ENCODE peak calls at places on chromosomes 2 and 18, in five cellular contexts. One of them, this sample, is unnamed.

GRCh38 chr2:191051825-191052778 is 38.1 kb upstream of the STAT1 start:
- DNase-seq in T-helper 9 cell: no peak
- DNase-seq in GM18507: peak
- DNase-seq in stimulated activated CD4-positive, alpha-beta T cell treated with anti-CD3 and anti-CD28 coated beads, Interleukin-4, amount 100 ng/mL, for 4 hours: no peak
- DNase-seq in fibroblast of pulmonary artery: peak
- DNase-seq in this sample: peak

GRCh38 chr2:21395366-21395765 is 271.6 kb downstream of the TDRD15 start:
- DNase-seq in fibroblast of pulmonary artery: no peak
- DNase-seq in stimulated activated CD4-positive, alpha-beta T cell treated with anti-CD3 and anti-CD28 coated beads, Interleukin-4, amount 100 ng/mL, for 4 hours: no peak
- DNase-seq in T-helper 9 cell: no peak
- DNase-seq in GM18507: no peak
- DNase-seq in this sample: no peak

GRCh38 chr2:20667151-20667530 is 197 bp downstream of the GDF7 start:
- DNase-seq in fibroblast of pulmonary artery: no peak
- DNase-seq in T-helper 9 cell: no peak
- DNase-seq in GM18507: no peak
- DNase-seq in stimulated activated CD4-positive, alpha-beta T cell treated with anti-CD3 and anti-CD28 coated beads, Interleukin-4, amount 100 ng/mL, for 4 hours: no peak
- DNase-seq in this sample: no peak

GRCh38 chr18:3066391-3067079 is 53.6 kb upstream of the LPIN2 start:
- DNase-seq in stimulated activated CD4-positive, alpha-beta T cell treated with anti-CD3 and anti-CD28 coated beads, Interleukin-4, amount 100 ng/mL, for 4 hours: no peak
- DNase-seq in T-helper 9 cell: no peak
- DNase-seq in GM18507: no peak
- DNase-seq in fibroblast of pulmonary artery: no peak
- DNase-seq in this sample: no peak

GRCh38 chr2:43609304-43609883 is 13.6 kb upstream of the THADA start:
- DNase-seq in GM18507: no peak
- DNase-seq in fibroblast of pulmonary artery: peak
- DNase-seq in stimulated activated CD4-positive, alpha-beta T cell treated with anti-CD3 and anti-CD28 coated beads, Interleukin-4, amount 100 ng/mL, for 4 hours: no peak
- DNase-seq in T-helper 9 cell: peak
- DNase-seq in this sample: peak

GRCh38 chr2:142112648-142113278 is 18.1 kb downstream of the LRP1B start:
- DNase-seq in fibroblast of pulmonary artery: peak
- DNase-seq in GM18507: no peak
- DNase-seq in stimulated activated CD4-positive, alpha-beta T cell treated with anti-CD3 and anti-CD28 coated beads, Interleukin-4, amount 100 ng/mL, for 4 hours: no peak
- DNase-seq in T-helper 9 cell: no peak
- DNase-seq in this sample: no peak

GRCh38 chr18:24933345-24933744 is 418.6 kb downstream of the ZNF521 start:
- DNase-seq in GM18507: no peak
- DNase-seq in fibroblast of pulmonary artery: no peak
- DNase-seq in T-helper 9 cell: no peak
- DNase-seq in stimulated activated CD4-positive, alpha-beta T cell treated with anti-CD3 and anti-CD28 coated beads, Interleukin-4, amount 100 ng/mL, for 4 hours: no peak
- DNase-seq in this sample: no peak

GRCh38 chr2:12073217-12073852 is 326.9 kb downstream of the LPIN1 start:
- DNase-seq in stimulated activated CD4-positive, alpha-beta T cell treated with anti-CD3 and anti-CD28 coated beads, Interleukin-4, amount 100 ng/mL, for 4 hours: no peak
- DNase-seq in fibroblast of pulmonary artery: no peak
- DNase-seq in T-helper 9 cell: no peak
- DNase-seq in GM18507: no peak
- DNase-seq in this sample: no peak

GRCh38 chr2:187942876-187943275 is 348.8 kb upstream of the GULP1 start:
- DNase-seq in GM18507: no peak
- DNase-seq in fibroblast of pulmonary artery: peak
- DNase-seq in T-helper 9 cell: no peak
- DNase-seq in stimulated activated CD4-positive, alpha-beta T cell treated with anti-CD3 and anti-CD28 coated beads, Interleukin-4, amount 100 ng/mL, for 4 hours: no peak
- DNase-seq in this sample: no peak

GRCh38 chr2:236637691-236638569 is 68.3 kb downstream of the ACKR3 start:
- DNase-seq in fibroblast of pulmonary artery: no peak
- DNase-seq in GM18507: no peak
- DNase-seq in T-helper 9 cell: no peak
- DNase-seq in stimulated activated CD4-positive, alpha-beta T cell treated with anti-CD3 and anti-CD28 coated beads, Interleukin-4, amount 100 ng/mL, for 4 hours: no peak
- DNase-seq in this sample: no peak

GRCh38 chr2:232659359-232659758 is 26.0 kb downstream of the EFHD1 start:
- DNase-seq in stimulated activated CD4-positive, alpha-beta T cell treated with anti-CD3 and anti-CD28 coated beads, Interleukin-4, amount 100 ng/mL, for 4 hours: no peak
- DNase-seq in GM18507: no peak
- DNase-seq in fibroblast of pulmonary artery: no peak
- DNase-seq in T-helper 9 cell: no peak
- DNase-seq in this sample: no peak

GRCh38 chr2:140270229-140270628 is 1490.0 kb upstream of the NXPH2 start:
- DNase-seq in fibroblast of pulmonary artery: peak
- DNase-seq in stimulated activated CD4-positive, alpha-beta T cell treated with anti-CD3 and anti-CD28 coated beads, Interleukin-4, amount 100 ng/mL, for 4 hours: no peak
- DNase-seq in T-helper 9 cell: no peak
- DNase-seq in GM18507: no peak
- DNase-seq in this sample: no peak

GRCh38 chr2:71685073-71685848 is 231.9 kb downstream of the DYSF start:
- DNase-seq in GM18507: no peak
- DNase-seq in T-helper 9 cell: no peak
- DNase-seq in fibroblast of pulmonary artery: no peak
- DNase-seq in stimulated activated CD4-positive, alpha-beta T cell treated with anti-CD3 and anti-CD28 coated beads, Interleukin-4, amount 100 ng/mL, for 4 hours: no peak
- DNase-seq in this sample: no peak

GRCh38 chr2:62084823-62085222 is 111.1 kb upstream of the B3GNT2 start:
- DNase-seq in stimulated activated CD4-positive, alpha-beta T cell treated with anti-CD3 and anti-CD28 coated beads, Interleukin-4, amount 100 ng/mL, for 4 hours: no peak
- DNase-seq in fibroblast of pulmonary artery: no peak
- DNase-seq in GM18507: no peak
- DNase-seq in T-helper 9 cell: no peak
- DNase-seq in this sample: no peak

GRCh38 chr2:224284134-224284946 is 117.6 kb downstream of the FAM124B start:
- DNase-seq in stimulated activated CD4-positive, alpha-beta T cell treated with anti-CD3 and anti-CD28 coated beads, Interleukin-4, amount 100 ng/mL, for 4 hours: no peak
- DNase-seq in fibroblast of pulmonary artery: peak
- DNase-seq in GM18507: no peak
- DNase-seq in T-helper 9 cell: peak
- DNase-seq in this sample: peak

GRCh38 chr2:224133387-224133786 is 94.3 kb upstream of the SERPINE2 start:
- DNase-seq in T-helper 9 cell: no peak
- DNase-seq in fibroblast of pulmonary artery: no peak
- DNase-seq in GM18507: no peak
- DNase-seq in stimulated activated CD4-positive, alpha-beta T cell treated with anti-CD3 and anti-CD28 coated beads, Interleukin-4, amount 100 ng/mL, for 4 hours: no peak
- DNase-seq in this sample: no peak

GRCh38 chr18:8389391-8390340 is 219.6 kb upstream of the RAB12 start:
- DNase-seq in T-helper 9 cell: peak
- DNase-seq in GM18507: no peak
- DNase-seq in fibroblast of pulmonary artery: peak
- DNase-seq in stimulated activated CD4-positive, alpha-beta T cell treated with anti-CD3 and anti-CD28 coated beads, Interleukin-4, amount 100 ng/mL, for 4 hours: peak
- DNase-seq in this sample: peak

GRCh38 chr2:46964835-46965560 is 49.4 kb upstream of the MCFD2 start:
- DNase-seq in GM18507: no peak
- DNase-seq in fibroblast of pulmonary artery: peak
- DNase-seq in stimulated activated CD4-positive, alpha-beta T cell treated with anti-CD3 and anti-CD28 coated beads, Interleukin-4, amount 100 ng/mL, for 4 hours: no peak
- DNase-seq in T-helper 9 cell: no peak
- DNase-seq in this sample: no peak

GRCh38 chr2:71965530-71965929 is 182.1 kb downstream of the CYP26B1 start:
- DNase-seq in GM18507: no peak
- DNase-seq in T-helper 9 cell: no peak
- DNase-seq in fibroblast of pulmonary artery: no peak
- DNase-seq in stimulated activated CD4-positive, alpha-beta T cell treated with anti-CD3 and anti-CD28 coated beads, Interleukin-4, amount 100 ng/mL, for 4 hours: no peak
- DNase-seq in this sample: no peak

GRCh38 chr2:217733461-217733860 is 269.3 kb downstream of the TNS1 start:
- DNase-seq in T-helper 9 cell: no peak
- DNase-seq in fibroblast of pulmonary artery: no peak
- DNase-seq in stimulated activated CD4-positive, alpha-beta T cell treated with anti-CD3 and anti-CD28 coated beads, Interleukin-4, amount 100 ng/mL, for 4 hours: no peak
- DNase-seq in GM18507: no peak
- DNase-seq in this sample: no peak

GRCh38 chr2:147549054-147549453 is 295.8 kb upstream of the ACVR2A start:
- DNase-seq in fibroblast of pulmonary artery: no peak
- DNase-seq in T-helper 9 cell: no peak
- DNase-seq in GM18507: no peak
- DNase-seq in stimulated activated CD4-positive, alpha-beta T cell treated with anti-CD3 and anti-CD28 coated beads, Interleukin-4, amount 100 ng/mL, for 4 hours: no peak
- DNase-seq in this sample: no peak

GRCh38 chr2:132415256-132416079 is 1.1 kb upstream of the GPR39 start:
- DNase-seq in fibroblast of pulmonary artery: no peak
- DNase-seq in T-helper 9 cell: no peak
- DNase-seq in GM18507: no peak
- DNase-seq in stimulated activated CD4-positive, alpha-beta T cell treated with anti-CD3 and anti-CD28 coated beads, Interleukin-4, amount 100 ng/mL, for 4 hours: no peak
- DNase-seq in this sample: no peak

GRCh38 chr2:47554311-47554905 is 151.5 kb downstream of the MSH2 start:
- DNase-seq in fibroblast of pulmonary artery: no peak
- DNase-seq in T-helper 9 cell: no peak
- DNase-seq in GM18507: no peak
- DNase-seq in stimulated activated CD4-positive, alpha-beta T cell treated with anti-CD3 and anti-CD28 coated beads, Interleukin-4, amount 100 ng/mL, for 4 hours: no peak
- DNase-seq in this sample: no peak

GRCh38 chr2:148615446-148615845 is 29.1 kb upstream of the EPC2 start:
- DNase-seq in T-helper 9 cell: no peak
- DNase-seq in GM18507: no peak
- DNase-seq in fibroblast of pulmonary artery: no peak
- DNase-seq in stimulated activated CD4-positive, alpha-beta T cell treated with anti-CD3 and anti-CD28 coated beads, Interleukin-4, amount 100 ng/mL, for 4 hours: no peak
- DNase-seq in this sample: no peak

GRCh38 chr2:174024524-174025270 is 59.5 kb upstream of the SP3 start:
- DNase-seq in T-helper 9 cell: no peak
- DNase-seq in stimulated activated CD4-positive, alpha-beta T cell treated with anti-CD3 and anti-CD28 coated beads, Interleukin-4, amount 100 ng/mL, for 4 hours: no peak
- DNase-seq in GM18507: no peak
- DNase-seq in fibroblast of pulmonary artery: peak
- DNase-seq in this sample: no peak

GRCh38 chr2:74876081-74876886 is 42.4 kb downstream of the HK2 start:
- DNase-seq in T-helper 9 cell: peak
- DNase-seq in stimulated activated CD4-positive, alpha-beta T cell treated with anti-CD3 and anti-CD28 coated beads, Interleukin-4, amount 100 ng/mL, for 4 hours: peak
- DNase-seq in fibroblast of pulmonary artery: peak
- DNase-seq in GM18507: peak
- DNase-seq in this sample: peak

This sample was measured in lung microvascular endothelial cell.